ENCODE peak calls at places on chromosomes 12 and 14, in seven cellular contexts. V is K562, U is WTC11, Q is A549, H is HepG2, G is HCT116, B is endothelial cell of umbilical vein. Z is an unnamed sample.
A peak's percentile ranks its signal among the peaks of the same experiment; 100 is the strongest.

GRCh38 chr14:100291305-100292075 is 14.8 kb downstream of the SLC25A29 start:
- DNase-seq in V (no peak), U (peak; percentile 3), Q (no peak), H (no peak), G (no peak), B (no peak), Z (no peak)

GRCh38 chr14:21024668-21025373 is at the start of gene NDRG2:
- DNase-seq in V (peak; percentile 90), U (peak; percentile 92), Q (peak; percentile 14), H (peak; percentile 84), G (no peak), B (no peak), Z (no peak)

GRCh38 chr12:100927825-100928224 is 133.2 kb downstream of the ANO4 start:
- DNase-seq in V (no peak), U (no peak), Q (no peak), H (no peak), G (peak; percentile 19), B (no peak), Z (no peak)

GRCh38 chr12:10113085-10113484 is 14.3 kb upstream of the CLEC1A start:
- DNase-seq in V (no peak), U (no peak), Q (no peak), H (no peak), G (no peak), B (no peak), Z (no peak)

GRCh38 chr12:107329569-107330324 is 236.4 kb upstream of the CRY1 start:
- DNase-seq in V (no peak), U (no peak), Q (no peak), H (no peak), G (no peak), B (no peak), Z (no peak)

GRCh38 chr14:76828339-76829015 is 2.3 kb downstream of the LRRC74A start:
- DNase-seq in V (no peak), U (no peak), Q (no peak), H (no peak), G (no peak), B (no peak), Z (no peak)

GRCh38 chr14:49206832-49207231 is 379.3 kb downstream of the RPS29 start:
- DNase-seq in V (no peak), U (no peak), Q (no peak), H (no peak), G (no peak), B (no peak), Z (no peak)

GRCh38 chr14:73718742-73719251 is 4.6 kb upstream of the PNMA1 start:
- DNase-seq in V (no peak), U (peak; percentile 84), Q (no peak), H (no peak), G (no peak), B (no peak), Z (no peak)

GRCh38 chr12:87116778-87117177 is 860.6 kb upstream of the MGAT4C start:
- DNase-seq in V (no peak), U (no peak), Q (no peak), H (no peak), G (no peak), B (no peak), Z (no peak)

GRCh38 chr12:25926536-25926935 is 31.9 kb upstream of the RASSF8 start:
- DNase-seq in V (no peak), U (no peak), Q (no peak), H (no peak), G (no peak), B (peak; percentile 12), Z (no peak)

GRCh38 chr14:92924247-92924646 is 1.3 kb downstream of the CHGA start:
- DNase-seq in V (no peak), U (no peak), Q (no peak), H (no peak), G (no peak), B (no peak), Z (no peak)

GRCh38 chr12:111271674-111272418 is 97.0 kb downstream of the PHETA1 start:
- DNase-seq in V (no peak), U (no peak), Q (no peak), H (no peak), G (peak; percentile 4), B (no peak), Z (no peak)

GRCh38 chr12:75656650-75657049 is 145.2 kb upstream of the KRR1 start:
- DNase-seq in V (no peak), U (no peak), Q (peak; percentile 76), H (peak; percentile 12), G (peak; percentile 93), B (no peak), Z (no peak)

GRCh38 chr12:94545937-94546771 is 86.5 kb upstream of the CEP83 start:
- DNase-seq in V (peak; percentile 56), U (peak; percentile 62), Q (peak; percentile 75), H (peak; percentile 44), G (peak; percentile 77), B (peak; percentile 76), Z (peak; percentile 19)

GRCh38 chr14:54652188-54652889 is 85.4 kb downstream of the SAMD4A start:
- DNase-seq in V (no peak), U (peak; percentile 59), Q (peak; percentile 94), H (peak; percentile 91), G (peak; percentile 86), B (peak; percentile 96), Z (no peak)

GRCh38 chr12:101407054-101407437 is 526 bp downstream of the ARL1 start:
- DNase-seq in V (no peak), U (no peak), Q (no peak), H (peak; percentile 6), G (no peak), B (no peak), Z (no peak)

GRCh38 chr12:67928621-67929369 is 60.5 kb upstream of the IFNG-AS1 start:
- DNase-seq in V (no peak), U (no peak), Q (no peak), H (no peak), G (no peak), B (no peak), Z (no peak)

GRCh38 chr12:10331642-10332239 is 24.1 kb downstream of the KLRD1 start:
- DNase-seq in V (peak; percentile 25), U (no peak), Q (peak; percentile 68), H (peak; percentile 49), G (peak; percentile 56), B (peak; percentile 62), Z (no peak)

GRCh38 chr14:24974591-24975374 is 75.2 kb downstream of the STXBP6 start:
- DNase-seq in V (no peak), U (no peak), Q (no peak), H (no peak), G (no peak), B (no peak), Z (no peak)

GRCh38 chr12:14910090-14910915 is 24.6 kb upstream of the MGP start:
- DNase-seq in V (no peak), U (no peak), Q (no peak), H (no peak), G (peak; percentile 55), B (peak; percentile 87), Z (no peak)

DNA sequence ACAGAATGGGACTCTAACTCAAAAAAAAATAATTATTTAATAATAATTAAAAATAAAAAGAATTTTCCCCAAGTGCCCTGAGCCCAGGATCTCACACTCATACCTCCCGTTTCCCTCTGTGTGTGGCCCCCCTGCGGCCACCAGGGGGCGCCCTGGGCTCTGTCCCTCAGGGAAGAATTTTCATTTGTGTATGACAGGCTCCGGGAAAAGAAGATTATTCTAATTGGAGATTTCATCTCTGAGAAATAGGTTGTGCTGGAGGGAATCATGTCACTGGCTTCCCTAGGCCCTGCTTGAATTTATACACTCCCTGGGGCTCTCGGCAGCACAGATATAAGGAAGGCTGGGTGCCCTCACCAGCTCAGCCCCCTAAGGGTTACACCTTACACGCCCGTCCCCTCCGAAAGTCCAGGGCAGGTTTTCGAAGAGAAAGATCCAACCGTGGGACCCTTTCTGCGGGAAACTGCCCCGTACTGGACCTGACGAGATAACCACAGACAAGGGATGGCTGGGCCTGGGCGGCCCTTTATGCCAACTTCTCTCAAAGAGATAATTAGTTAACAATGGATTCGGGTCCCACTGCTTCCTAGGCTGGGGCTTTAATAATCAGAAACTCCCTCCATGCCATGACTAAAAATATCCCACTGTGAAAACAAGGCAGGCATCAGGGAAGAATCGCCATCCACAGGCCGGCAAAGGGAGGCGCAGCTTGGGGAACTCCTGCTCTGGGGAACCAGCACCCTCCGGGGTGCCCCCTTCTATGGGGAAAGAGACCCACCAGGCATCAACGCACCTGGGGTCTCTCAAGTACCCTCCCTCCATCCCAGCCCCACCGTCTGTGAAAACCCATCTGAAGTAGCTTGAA is 80.7 kb downstream of the KDM2B start:
- DNase-seq in V (peak; percentile 90), U (peak; percentile 79), Q (peak; percentile 65), H (peak; percentile 57), G (peak; percentile 21), B (peak; percentile 71), Z (no peak)
- TF ChIP-seq MAX in V (no peak), U (no peak), Q (no peak), H (no peak), G (no peak), B (no peak), Z (no peak)

GRCh38 chr14:63877594-63877993 is 24.8 kb downstream of the SYNE2 start:
- DNase-seq in V (no peak), U (no peak), Q (no peak), H (no peak), G (no peak), B (no peak), Z (no peak)
- TF ChIP-seq MAX in V (no peak), U (no peak), Q (no peak), H (no peak), G (no peak), B (no peak), Z (no peak)

GRCh38 chr14:77979666-77980351 is 179.9 kb downstream of the ADCK1 start:
- DNase-seq in V (peak; percentile 50), U (peak; percentile 62), Q (peak; percentile 12), H (peak; percentile 13), G (no peak), B (no peak), Z (no peak)

GRCh38 chr14:77985235-77985634 is 184.9 kb upstream of the NRXN3 start:
- DNase-seq in V (no peak), U (no peak), Q (no peak), H (no peak), G (no peak), B (no peak), Z (no peak)

GRCh38 chr14:77979171-77979570 is 179.3 kb downstream of the ADCK1 start:
- DNase-seq in V (no peak), U (no peak), Q (no peak), H (no peak), G (no peak), B (no peak), Z (no peak)

GRCh38 chr14:77980475-77981321 is 180.8 kb downstream of the ADCK1 start:
- DNase-seq in V (no peak), U (peak; percentile 64), Q (no peak), H (no peak), G (no peak), B (no peak), Z (no peak)
- TF ChIP-seq MAX in V (no peak), U (peak; percentile 87), Q (no peak), H (no peak), G (no peak), B (no peak), Z (no peak)

DNA sequence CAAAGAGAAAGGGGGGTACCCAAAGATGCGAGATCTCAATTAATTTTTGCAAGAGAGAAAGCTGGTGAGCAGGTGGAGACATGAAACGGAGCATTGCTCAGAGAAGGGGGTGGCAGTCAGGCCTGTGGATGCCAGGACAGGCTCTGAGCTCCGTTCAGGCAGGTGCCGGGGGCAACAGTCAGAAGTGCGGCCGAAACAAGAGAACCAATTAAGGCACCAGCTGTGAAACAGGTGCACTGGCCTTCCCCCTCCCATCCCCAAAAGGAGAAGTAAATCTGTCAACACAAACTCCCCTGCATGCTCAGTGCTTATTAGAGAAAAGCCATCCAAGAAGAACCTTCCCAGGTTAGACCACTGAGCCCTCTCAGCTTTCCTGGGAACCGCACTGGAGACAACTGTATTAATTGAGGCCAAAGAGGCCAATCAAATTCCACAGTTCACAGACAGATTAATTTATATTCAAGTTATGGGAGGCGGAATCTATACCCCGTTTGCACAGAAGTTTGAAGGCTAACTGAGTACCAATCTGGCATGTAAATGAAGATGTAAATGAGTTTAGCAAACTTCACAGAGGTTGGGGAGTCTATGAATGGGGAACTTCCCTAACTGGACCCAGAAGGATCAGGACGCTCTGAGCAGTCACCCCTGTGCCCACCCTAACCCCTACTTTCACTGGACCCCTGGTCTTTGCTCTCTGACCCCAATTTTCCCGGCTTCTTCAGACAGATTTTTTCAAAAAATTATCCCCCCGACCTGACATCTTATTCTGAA is 20.9 kb downstream of the OAS2 start:
- DNase-seq in V (no peak), U (no peak), Q (no peak), H (no peak), G (no peak), B (no peak), Z (no peak)
- TF ChIP-seq MAX in V (no peak), U (no peak), Q (no peak), H (no peak), G (no peak), B (no peak), Z (no peak)